ENCODE peak calls at places on chromosomes 2 and 18, in six cellular contexts. One of them, this sample, is unnamed.

GRCh38 chr2:14401838-14402237 is 230.7 kb upstream of the LRATD1 start:
- DNase-seq in suprapubic skin: no peak
- DNase-seq in B cell: no peak
- DNase-seq in naive B cell: no peak
- DNase-seq in HEK293T: no peak
- DNase-seq in Kasumi-1: no peak
- DNase-seq in this sample: peak; percentile 38

GRCh38 chr2:24540011-24540477 is 49.0 kb downstream of the NCOA1 start:
- DNase-seq in naive B cell: no peak
- DNase-seq in suprapubic skin: no peak
- DNase-seq in HEK293T: peak; percentile 65
- DNase-seq in B cell: no peak
- DNase-seq in Kasumi-1: no peak
- DNase-seq in this sample: no peak

GRCh38 chr2:54983345-54984235 is 66.7 kb downstream of the RTN4 start:
- DNase-seq in suprapubic skin: no peak
- DNase-seq in HEK293T: no peak
- DNase-seq in Kasumi-1: no peak
- DNase-seq in naive B cell: no peak
- DNase-seq in B cell: no peak
- DNase-seq in this sample: peak; percentile 45

GRCh38 chr18:50973367-50974126 is 5.7 kb downstream of the ELAC1 start:
- DNase-seq in B cell: no peak
- DNase-seq in Kasumi-1: no peak
- DNase-seq in HEK293T: no peak
- DNase-seq in suprapubic skin: no peak
- DNase-seq in naive B cell: no peak
- DNase-seq in this sample: peak; percentile 92

GRCh38 chr2:44233450-44234128 is 41.7 kb upstream of the SLC3A1 start:
- DNase-seq in Kasumi-1: no peak
- DNase-seq in naive B cell: no peak
- DNase-seq in suprapubic skin: no peak
- DNase-seq in HEK293T: no peak
- DNase-seq in B cell: no peak
- DNase-seq in this sample: peak; percentile 92

GRCh38 chr2:9949239-9949991 is 2.1 kb upstream of the GRHL1 start:
- DNase-seq in Kasumi-1: no peak
- DNase-seq in suprapubic skin: no peak
- DNase-seq in B cell: no peak
- DNase-seq in naive B cell: no peak
- DNase-seq in HEK293T: no peak
- DNase-seq in this sample: no peak

GRCh38 chr2:26238301-26238958 is 6.0 kb downstream of the HADHA start:
- DNase-seq in suprapubic skin: no peak
- DNase-seq in Kasumi-1: no peak
- DNase-seq in HEK293T: no peak
- DNase-seq in naive B cell: no peak
- DNase-seq in B cell: no peak
- DNase-seq in this sample: peak; percentile 70

GRCh38 chr2:48844418-48845155 is 89.1 kb upstream of the LHCGR start:
- DNase-seq in Kasumi-1: peak; percentile 4
- DNase-seq in B cell: no peak
- DNase-seq in naive B cell: no peak
- DNase-seq in HEK293T: no peak
- DNase-seq in suprapubic skin: no peak
- DNase-seq in this sample: no peak

GRCh38 chr2:126766295-126766694 is 110.3 kb downstream of the GYPC start:
- DNase-seq in B cell: no peak
- DNase-seq in suprapubic skin: peak; percentile 18
- DNase-seq in naive B cell: no peak
- DNase-seq in Kasumi-1: no peak
- DNase-seq in HEK293T: no peak
- DNase-seq in this sample: no peak

GRCh38 chr2:45167885-45168284 is 158.6 kb upstream of the SIX2 start:
- DNase-seq in HEK293T: no peak
- DNase-seq in Kasumi-1: no peak
- DNase-seq in suprapubic skin: no peak
- DNase-seq in B cell: no peak
- DNase-seq in naive B cell: no peak
- DNase-seq in this sample: no peak

GRCh38 chr2:215727507-215728503 is 285.5 kb downstream of the MREG start:
- DNase-seq in B cell: no peak
- DNase-seq in Kasumi-1: no peak
- DNase-seq in suprapubic skin: no peak
- DNase-seq in HEK293T: no peak
- DNase-seq in naive B cell: no peak
- DNase-seq in this sample: peak; percentile 37

This sample was measured in renal cortical epithelial cell.